ENCODE peak calls at places on chromosomes 13 and 19, in nine cellular contexts. D, S, G, I, N, V, B, R and X are unnamed samples.

GRCh38 chr13:99796175-99796819 is 175.3 kb downstream of the ZIC5 start:
- DNase-seq in N (no peak), D (no peak), S (peak; percentile 57), V (no peak), I (no peak), B (no peak), G (no peak), R (peak; percentile 32), X (no peak)

GRCh38 chr13:49265822-49266221 is 18.1 kb downstream of the CDADC1 start:
- DNase-seq in V (no peak), R (peak; percentile 77), S (peak; percentile 75), I (no peak), B (no peak), D (no peak), G (no peak), N (no peak), X (no peak)

GRCh38 chr19:3397266-3398022 is 31.1 kb downstream of the NFIC start:
- DNase-seq in G (no peak), R (no peak), B (peak; percentile 43), I (no peak), D (peak; percentile 73), N (no peak), S (no peak), V (peak; percentile 82), X (no peak)

GRCh38 chr19:50051964-50052363 is 26.2 kb downstream of the ZNF473 start:
- DNase-seq in V (no peak), N (no peak), S (no peak), I (no peak), B (no peak), D (no peak), G (no peak), R (no peak), X (no peak)

GRCh38 chr13:24355103-24355502 is 45.7 kb downstream of the C1QTNF9 start:
- DNase-seq in B (no peak), G (no peak), N (no peak), R (no peak), S (no peak), D (no peak), V (no peak), I (no peak), X (no peak)

GRCh38 chr19:2239771-2240770 is 3.4 kb downstream of the SF3A2 start:
- DNase-seq in B (no peak), G (no peak), I (no peak), N (no peak), S (peak; percentile 53), D (no peak), V (peak; percentile 71), R (peak; percentile 48), X (no peak)

GRCh38 chr13:26614721-26615120 is 57.2 kb downstream of the WASF3 start:
- DNase-seq in N (no peak), R (no peak), B (no peak), S (no peak), D (no peak), V (no peak), I (no peak), G (no peak), X (no peak)

GRCh38 chr13:66943530-66943929 is 286.6 kb downstream of the PCDH9 start:
- DNase-seq in I (no peak), V (no peak), R (no peak), B (no peak), N (no peak), S (no peak), D (no peak), G (no peak), X (no peak)

GRCh38 chr13:100508391-100508790 is 80.2 kb downstream of the GGACT start:
- DNase-seq in R (no peak), G (no peak), I (no peak), N (no peak), B (no peak), D (no peak), V (no peak), S (no peak), X (no peak)

GRCh38 chr19:48591021-48591420 is 15.5 kb upstream of the SPACA4 start:
- DNase-seq in R (no peak), I (no peak), V (no peak), S (peak; percentile 52), B (no peak), N (no peak), D (no peak), G (no peak), X (no peak)
- TF ChIP-seq CTCF in R (peak; percentile 33), I (no peak), V (no peak), S (peak; percentile 38), B (no peak), N (no peak), D (no peak), G (no peak), X (peak; percentile 19)

DNA sequence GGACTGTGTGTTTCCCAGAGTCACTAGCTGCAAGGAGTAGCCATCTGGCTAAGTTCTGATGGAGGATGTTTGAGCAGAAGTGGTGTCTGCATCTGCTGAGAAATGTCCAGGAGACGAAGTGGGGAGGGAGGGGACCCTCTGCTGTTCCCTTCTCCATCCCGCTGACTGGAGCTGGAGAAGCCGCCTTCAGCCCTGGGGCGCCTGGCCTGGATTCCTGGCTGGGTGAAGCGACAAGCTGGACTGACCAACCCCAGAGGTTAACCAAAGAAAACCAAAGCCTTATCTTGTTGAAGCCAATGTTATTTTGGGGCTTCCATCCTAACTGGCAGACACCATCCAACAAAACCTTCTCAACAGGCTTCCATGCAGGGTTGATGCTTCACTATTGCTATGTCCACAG is 67.6 kb downstream of the SLC7A1 start:
- DNase-seq in D (no peak), G (no peak), I (no peak), V (no peak), S (no peak), B (no peak), R (no peak), N (no peak), X (no peak)
- TF ChIP-seq CTCF in D (no peak), G (no peak), I (no peak), V (no peak), S (no peak), B (no peak), R (no peak), N (no peak), X (no peak)

GRCh38 chr19:17420267-17420924 is 549 bp downstream of the MVB12A start:
- DNase-seq in N (no peak), I (no peak), R (no peak), S (peak; percentile 13), D (peak; percentile 62), G (peak; percentile 52), V (peak; percentile 74), B (no peak), X (no peak)
- TF ChIP-seq CTCF in N (no peak), I (no peak), R (no peak), S (peak; percentile 14), D (peak; percentile 37), G (peak; percentile 40), V (no peak), B (no peak), X (peak; percentile 52)

DNA sequence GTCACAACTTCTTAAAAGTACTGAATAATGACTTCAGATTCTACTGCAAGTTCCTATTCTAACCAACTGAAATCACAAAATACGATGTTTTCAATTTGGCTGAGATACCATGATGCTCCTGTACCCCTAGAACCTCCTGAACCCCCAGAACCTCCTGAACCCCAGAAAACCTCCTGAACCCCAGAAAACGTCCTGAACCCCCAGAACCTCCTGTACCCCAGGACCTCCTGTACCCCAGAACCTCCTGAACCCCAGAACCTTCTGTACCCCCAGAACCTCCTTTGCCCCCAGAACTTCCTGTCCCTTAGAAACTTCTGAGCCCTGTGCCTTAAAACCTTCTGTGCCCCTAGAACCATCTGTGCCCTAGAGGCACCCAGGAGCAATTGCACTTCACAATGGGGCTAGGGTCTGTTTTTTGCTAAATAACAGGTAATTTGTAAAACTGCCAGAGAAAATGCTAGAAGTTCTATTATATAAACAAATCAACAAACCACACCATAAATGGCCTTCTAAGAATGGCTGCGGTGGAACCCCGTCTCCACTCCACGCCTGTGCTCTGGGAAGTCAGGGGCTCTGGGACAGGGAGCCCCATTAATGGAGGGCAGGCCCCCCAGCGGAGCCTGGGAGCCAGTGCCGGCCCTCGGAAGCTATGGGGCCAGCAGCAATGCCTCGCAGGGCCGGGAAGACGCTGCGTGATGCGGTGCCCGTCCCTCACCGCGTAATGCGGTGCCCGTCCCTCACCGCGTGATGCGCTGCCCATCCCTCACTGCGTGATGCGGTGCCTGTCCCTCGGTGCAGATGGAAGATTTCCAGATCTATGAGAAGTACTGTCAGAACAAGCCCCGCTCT is 21.3 kb upstream of the F7 start:
- DNase-seq in R (no peak), G (no peak), N (no peak), V (no peak), S (no peak), B (peak; percentile 25), D (peak; percentile 21), I (no peak), X (peak; percentile 69)
- TF ChIP-seq CTCF in R (no peak), G (no peak), N (no peak), V (no peak), S (peak; percentile 42), B (no peak), D (no peak), I (no peak), X (peak; percentile 33)

GRCh38 chr13:93172109-93172508 is 54.5 kb upstream of the GPC6 start:
- DNase-seq in D (no peak), B (no peak), S (no peak), I (no peak), G (no peak), N (no peak), V (no peak), R (no peak), X (no peak)
- TF ChIP-seq CTCF in D (no peak), B (no peak), S (peak; percentile 32), I (no peak), G (no peak), N (no peak), V (no peak), R (peak; percentile 13), X (peak; percentile 57)